ENCODE peak calls at places on chromosomes 12 and 14, in nine cellular contexts. L, N, S, Q, P, Y, K, H and M are unnamed samples.

GRCh38 chr12:52611080-52611468 is 7.3 kb downstream of the KRT73 start:
- DNase-seq in N (peak), Q (no peak), H (no peak), S (no peak), L (no peak), Y (no peak), K (no peak), P (no peak), M (peak)

GRCh38 chr12:105783983-105784947 is 354.5 kb downstream of the NUAK1 start:
- DNase-seq in L (peak), N (no peak), K (no peak), Q (no peak), S (no peak), P (no peak), H (no peak), Y (no peak), M (no peak)

GRCh38 chr14:100020623-100021022 is 44.6 kb upstream of the EVL start:
- DNase-seq in H (no peak), N (peak), Y (no peak), P (no peak), S (no peak), Q (no peak), K (no peak), L (no peak), M (no peak)

GRCh38 chr12:105025890-105026289 is 39.8 kb downstream of the NOPCHAP1 start:
- DNase-seq in N (no peak), H (no peak), P (no peak), Q (peak), S (no peak), K (peak), Y (no peak), L (no peak), M (no peak)

GRCh38 chr14:26730929-26731618 is 133.2 kb upstream of the NOVA1 start:
- DNase-seq in S (no peak), Q (no peak), N (no peak), Y (peak), K (peak), L (no peak), H (no peak), P (peak), M (no peak)

GRCh38 chr12:104458645-104459555 is 2.2 kb downstream of the CHST11 start:
- DNase-seq in Q (no peak), L (no peak), N (no peak), K (peak), H (no peak), Y (peak), P (peak), S (no peak), M (no peak)

GRCh38 chr12:130090564-130090963 is 71.7 kb upstream of the FZD10 start:
- DNase-seq in Q (no peak), Y (no peak), L (no peak), K (no peak), P (no peak), S (no peak), H (no peak), N (no peak), M (no peak)

GRCh38 chr12:122088181-122088810 is 9.7 kb downstream of the MLXIP start:
- DNase-seq in Q (no peak), K (no peak), P (no peak), H (peak), S (no peak), Y (no peak), N (no peak), L (no peak), M (no peak)

GRCh38 chr14:103519043-103519836 is 3.4 kb downstream of the CKB start:
- DNase-seq in S (no peak), Q (peak), Y (peak), N (no peak), H (peak), L (no peak), K (no peak), P (no peak), M (no peak)
- TF ChIP-seq POLR2AphosphoS5 in S (no peak), Q (no peak), Y (peak), N (no peak), H (no peak), L (no peak), K (no peak), P (peak), M (no peak)

GRCh38 chr14:36747411-36748184 is 85.9 kb downstream of the PAX9 start:
- DNase-seq in Q (no peak), K (peak), Y (peak), H (no peak), S (no peak), P (no peak), L (no peak), N (peak), M (no peak)
- TF ChIP-seq CTCF in Q (no peak), K (peak), Y (peak), H (no peak), S (peak), P (peak), L (peak), N (no peak), M (no peak)

GRCh38 chr14:22984959-22985658 is 2.8 kb upstream of the AJUBA start:
- DNase-seq in N (no peak), L (no peak), K (no peak), Q (no peak), P (no peak), S (no peak), H (no peak), Y (no peak), M (no peak)

GRCh38 chr14:22980672-22981089 is 1.7 kb downstream of the AJUBA start:
- DNase-seq in S (no peak), L (no peak), K (no peak), Q (peak), H (peak), P (peak), Y (no peak), N (no peak), M (no peak)

GRCh38 chr14:22982013-22982476 is 306 bp downstream of the AJUBA start:
- DNase-seq in P (no peak), N (no peak), L (no peak), Q (no peak), Y (no peak), S (no peak), K (peak), H (no peak), M (no peak)

GRCh38 chr14:22981090-22982012 is 1.0 kb downstream of the AJUBA start:
- DNase-seq in Q (no peak), S (no peak), L (no peak), H (peak), P (peak), Y (no peak), N (no peak), K (peak), M (no peak)

DNA sequence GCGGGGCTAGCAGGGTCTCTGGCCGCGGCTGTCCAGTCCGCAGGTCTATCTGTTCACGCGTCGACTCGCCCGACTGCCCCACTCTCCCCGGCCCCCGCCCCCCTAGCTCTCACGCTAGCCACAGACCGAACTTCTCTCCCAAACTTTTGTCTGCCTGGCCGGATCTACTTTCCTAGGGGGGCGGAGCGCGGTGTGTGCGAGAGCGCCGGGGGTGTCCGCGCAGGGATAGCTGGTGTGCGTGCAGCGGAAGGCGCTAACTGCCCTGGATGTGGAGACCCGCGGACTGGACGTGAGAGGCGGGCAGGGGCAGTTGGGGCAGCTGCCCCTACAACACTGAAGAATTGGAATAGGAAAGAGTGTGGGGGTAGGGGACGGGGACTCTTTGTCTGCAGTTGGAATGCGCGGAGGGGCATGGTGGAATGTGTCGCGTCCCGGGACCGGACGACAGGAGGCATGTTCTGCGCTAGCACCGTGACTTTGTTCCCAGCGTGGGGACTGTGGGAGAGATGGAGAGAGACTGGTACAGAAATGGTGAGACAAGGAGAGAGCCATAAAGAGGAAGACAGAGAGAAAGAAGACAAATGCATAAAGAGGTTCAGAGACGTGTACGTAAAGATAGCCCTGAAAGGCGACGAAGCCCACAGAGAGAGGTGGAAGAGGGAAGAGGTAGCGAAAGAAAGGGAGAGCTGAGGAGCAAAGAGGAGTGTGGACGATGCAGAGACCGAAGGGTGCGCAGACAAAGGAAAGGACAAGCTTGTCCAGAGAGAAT is at the start of gene AJUBA:
- DNase-seq in L (no peak), H (peak), K (peak), P (peak), N (peak), Y (peak), S (peak), Q (peak), M (no peak)
- TF ChIP-seq POLR2A in L (no peak), H (no peak), K (peak), P (no peak), N (no peak), Y (peak), S (no peak), Q (no peak), M (peak)

GRCh38 chr12:54463484-54463883 is 9.9 kb downstream of the GTSF1 start:
- DNase-seq in N (no peak), K (no peak), Y (no peak), P (no peak), L (no peak), Q (no peak), S (no peak), H (no peak), M (no peak)
- TF ChIP-seq POLR2AphosphoS5 in N (no peak), K (no peak), Y (no peak), P (no peak), L (no peak), Q (no peak), S (no peak), H (no peak), M (no peak)

GRCh38 chr12:109770104-109770860 is 56.7 kb downstream of the FAM222A start:
- DNase-seq in K (no peak), N (no peak), P (peak), Y (no peak), L (no peak), H (no peak), Q (peak), S (no peak), M (peak)

GRCh38 chr12:109773384-109774011 is 59.7 kb downstream of the TRPV4 start:
- DNase-seq in S (no peak), K (no peak), N (no peak), Y (no peak), Q (peak), L (no peak), H (no peak), P (no peak), M (no peak)

GRCh38 chr12:109771746-109772621 is 58.4 kb downstream of the FAM222A start:
- DNase-seq in K (no peak), P (peak), L (no peak), H (peak), S (no peak), N (no peak), Q (no peak), Y (no peak), M (no peak)

GRCh38 chr12:109770861-109771670 is 57.4 kb downstream of the FAM222A start:
- DNase-seq in K (no peak), Y (no peak), L (no peak), Q (peak), H (no peak), P (no peak), S (no peak), N (no peak), M (no peak)

GRCh38 chr12:109772622-109773321 is 59.1 kb downstream of the FAM222A start:
- DNase-seq in P (no peak), H (peak), K (no peak), N (no peak), Q (no peak), Y (no peak), S (no peak), L (no peak), M (no peak)
- TF ChIP-seq CTCF in P (no peak), H (no peak), K (no peak), N (no peak), Q (no peak), Y (no peak), S (no peak), L (no peak), M (no peak)

GRCh38 chr14:76154539-76155126 is 2.9 kb downstream of the GPATCH2L start:
- DNase-seq in S (no peak), L (no peak), N (no peak), H (no peak), Y (no peak), P (no peak), K (no peak), Q (no peak), M (no peak)

GRCh38 chr14:76149196-76149595 is 2.5 kb upstream of the GPATCH2L start:
- DNase-seq in Q (no peak), Y (no peak), H (no peak), L (no peak), S (no peak), P (no peak), K (no peak), N (no peak), M (no peak)

GRCh38 chr14:76151398-76152332 is at the start of gene GPATCH2L:
- DNase-seq in P (peak), L (peak), Y (peak), K (peak), S (peak), N (peak), Q (peak), H (peak), M (no peak)

GRCh38 chr14:76153919-76154318 is 2.2 kb downstream of the GPATCH2L start:
- DNase-seq in Q (no peak), H (no peak), S (no peak), P (no peak), K (no peak), N (no peak), L (no peak), Y (no peak), M (no peak)

DNA sequence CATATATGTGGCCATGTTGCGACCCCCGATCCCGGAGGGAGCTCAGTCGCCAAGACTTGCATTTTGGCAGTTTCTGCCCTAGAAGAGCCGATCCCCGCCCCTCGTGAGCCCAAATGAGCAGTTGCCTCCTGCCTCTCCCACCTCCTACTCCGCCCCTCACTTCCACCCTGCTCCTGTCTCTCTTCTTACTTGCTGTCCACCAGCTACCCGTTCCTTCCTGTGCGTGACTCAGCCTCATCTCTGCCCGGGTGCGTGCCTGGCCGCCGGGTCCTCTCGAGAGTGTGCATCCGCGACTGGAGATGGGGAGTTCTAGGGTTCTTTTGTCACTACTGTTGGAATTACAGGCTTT is 585 bp downstream of the GPATCH2L start:
- DNase-seq in N (no peak), S (peak), P (no peak), Q (peak), L (peak), Y (peak), H (peak), K (peak), M (no peak)
- TF ChIP-seq POLR2A in N (no peak), S (no peak), P (no peak), Q (no peak), L (no peak), Y (no peak), H (no peak), K (peak), M (no peak)

GRCh38 chr12:124451016-124451415 is 116.4 kb downstream of the NCOR2 start:
- DNase-seq in K (no peak), Q (no peak), Y (no peak), P (no peak), L (no peak), S (no peak), N (no peak), H (no peak), M (no peak)

GRCh38 chr12:124454352-124454725 is 113.1 kb downstream of the NCOR2 start:
- DNase-seq in Q (no peak), P (no peak), K (no peak), S (no peak), N (no peak), H (peak), Y (no peak), L (no peak), M (no peak)

GRCh38 chr12:124453419-124454351 is 113.7 kb downstream of the NCOR2 start:
- DNase-seq in Q (peak), H (peak), L (peak), Y (no peak), S (peak), P (no peak), N (no peak), K (peak), M (no peak)

GRCh38 chr12:124451637-124452243 is 115.7 kb downstream of the NCOR2 start:
- DNase-seq in P (no peak), H (no peak), K (no peak), Q (no peak), Y (no peak), S (no peak), L (no peak), N (no peak), M (no peak)

DNA sequence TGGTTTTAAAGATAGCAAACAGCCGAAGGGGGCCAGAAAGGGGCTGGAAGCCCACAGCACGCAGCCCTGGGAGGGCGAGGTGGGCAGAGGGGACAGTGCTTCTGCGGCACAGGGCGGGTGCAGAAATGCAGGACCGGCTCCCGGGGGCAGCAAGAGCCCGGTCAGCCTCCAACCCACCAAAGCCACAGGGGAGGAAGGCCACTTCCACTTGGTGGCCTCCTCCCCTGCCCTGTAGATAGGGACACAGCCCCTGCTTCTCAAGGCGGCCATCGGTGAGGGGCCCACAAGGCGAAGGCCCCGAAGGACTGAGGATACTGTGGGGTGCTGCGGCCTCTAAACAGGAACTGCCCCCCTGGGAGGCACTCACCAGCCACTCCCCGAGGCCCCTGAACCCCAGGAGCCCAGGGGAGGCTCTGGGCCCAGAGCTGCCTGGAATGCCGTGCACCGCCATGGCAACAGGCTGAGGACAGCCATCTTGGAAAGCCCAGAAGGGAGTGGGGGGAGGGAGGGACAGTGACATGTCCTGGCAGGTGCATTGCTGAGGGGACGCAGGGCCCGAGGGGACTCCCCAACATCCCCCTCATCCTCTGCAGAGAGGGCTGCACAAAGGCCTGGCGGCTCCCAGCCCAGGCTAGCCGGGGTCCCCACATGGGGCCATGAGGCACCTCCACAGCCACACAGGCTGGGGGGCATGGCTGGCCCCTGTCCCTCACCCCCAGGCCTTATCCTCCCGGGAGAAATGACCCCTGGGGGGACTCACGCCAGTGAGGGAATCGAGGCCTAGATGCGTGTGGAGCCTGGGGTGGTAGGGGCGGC is 114.6 kb downstream of the NCOR2 start:
- DNase-seq in Y (no peak), N (no peak), L (no peak), Q (no peak), S (no peak), K (no peak), P (no peak), H (no peak), M (no peak)
- TF ChIP-seq POLR2AphosphoS5 in Y (no peak), N (no peak), L (no peak), Q (no peak), S (no peak), K (no peak), P (no peak), H (no peak), M (no peak)

GRCh38 chr12:28967426-28967825 is 181.7 kb upstream of the FAR2 start:
- DNase-seq in N (no peak), Y (no peak), Q (no peak), K (no peak), L (no peak), S (no peak), H (no peak), P (no peak), M (no peak)
- TF ChIP-seq CTCF in N (no peak), Y (no peak), Q (no peak), K (no peak), L (no peak), S (no peak), H (no peak), P (no peak), M (no peak)

GRCh38 chr14:90886297-90886830 is 70.1 kb upstream of the TTC7B start:
- DNase-seq in K (no peak), P (no peak), H (no peak), L (no peak), Q (no peak), N (no peak), Y (no peak), S (no peak), M (no peak)

GRCh38 chr14:90883782-90884181 is 67.6 kb upstream of the TTC7B start:
- DNase-seq in S (no peak), P (no peak), H (no peak), K (no peak), N (no peak), Q (no peak), Y (no peak), L (no peak), M (no peak)

GRCh38 chr14:90880282-90880681 is 64.1 kb upstream of the TTC7B start:
- DNase-seq in H (no peak), Q (no peak), P (no peak), K (no peak), L (no peak), Y (no peak), N (no peak), S (no peak), M (no peak)

DNA sequence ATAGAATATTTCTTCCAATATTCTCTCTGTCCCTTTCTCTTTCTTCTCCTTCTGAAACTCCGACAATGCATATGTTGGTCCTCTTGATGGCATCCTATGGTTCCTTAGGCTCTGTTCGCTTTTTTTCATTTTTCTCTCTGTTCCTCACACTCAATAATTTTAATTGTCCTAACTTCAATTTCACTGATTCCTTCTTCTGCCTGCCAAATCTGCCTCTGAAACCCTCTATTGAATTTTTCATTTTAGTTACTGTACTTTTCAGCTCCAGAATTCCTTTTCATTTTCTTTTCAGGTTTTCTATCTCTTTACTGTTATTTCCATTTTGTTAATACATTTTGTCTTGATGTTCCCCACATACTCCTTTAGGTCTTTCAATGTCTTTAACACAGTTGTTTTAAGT is 67.0 kb upstream of the TTC7B start:
- DNase-seq in K (no peak), Y (no peak), S (no peak), P (no peak), H (no peak), Q (no peak), L (no peak), N (no peak), M (no peak)
- TF ChIP-seq POLR2A in K (no peak), Y (no peak), S (no peak), P (no peak), H (no peak), Q (no peak), L (no peak), N (no peak), M (no peak)

GRCh38 chr14:79698218-79698617 is 513.1 kb downstream of the DIO2 start:
- DNase-seq in H (no peak), L (no peak), N (no peak), P (no peak), K (no peak), Q (no peak), Y (no peak), S (no peak), M (no peak)
- TF ChIP-seq POLR2AphosphoS5 in H (no peak), L (no peak), N (no peak), P (no peak), K (no peak), Q (no peak), Y (no peak), S (no peak), M (no peak)